ENCODE peak calls at places on chromosomes 11 and 22, in eight cellular contexts. R, S, G, D, H, Z, L and K are unnamed samples.

GRCh38 chr11:36228689-36229088 is 60.5 kb downstream of the COMMD9 start:
- DNase-seq in Z (no peak), G (no peak), S (no peak), R (no peak), L (no peak), H (no peak), D (no peak), K (no peak)

GRCh38 chr22:24867327-24868022 is 61.5 kb downstream of the SGSM1 start:
- DNase-seq in S (no peak), G (no peak), Z (peak; percentile 27), H (no peak), L (no peak), D (no peak), R (no peak), K (no peak)

GRCh38 chr11:110295487-110296225 is 758 bp downstream of the RDX start:
- DNase-seq in R (peak; percentile 68), H (peak; percentile 56), S (peak; percentile 58), G (peak; percentile 58), L (peak; percentile 38), D (peak; percentile 37), Z (peak; percentile 55), K (peak; percentile 73)

GRCh38 chr22:32801436-32802290 is at the start of gene TIMP3:
- DNase-seq in R (peak; percentile 94), Z (peak; percentile 66), D (peak; percentile 82), S (peak; percentile 52), G (peak; percentile 87), L (peak; percentile 76), H (peak; percentile 47), K (no peak)

GRCh38 chr22:22480940-22481339 is 27.6 kb downstream of the ZNF280B start:
- DNase-seq in Z (no peak), G (no peak), L (no peak), H (no peak), D (no peak), S (no peak), R (no peak), K (no peak)

GRCh38 chr11:118015385-118015841 is 29.2 kb downstream of the IL10RA start:
- DNase-seq in S (no peak), L (no peak), R (no peak), H (no peak), D (no peak), G (no peak), Z (no peak), K (no peak)

GRCh38 chr11:18720811-18721575 is 5.0 kb downstream of the IGSF22 start:
- DNase-seq in H (peak; percentile 62), D (peak; percentile 72), R (peak; percentile 89), G (peak; percentile 96), S (peak; percentile 88), L (peak; percentile 43), Z (peak; percentile 86), K (no peak)

GRCh38 chr11:35206616-35207015 is 67.6 kb downstream of the CD44 start:
- DNase-seq in Z (no peak), D (no peak), H (no peak), L (no peak), R (no peak), G (no peak), S (no peak), K (no peak)

GRCh38 chr11:108609681-108610080 is 16.1 kb upstream of the EXPH5 start:
- DNase-seq in D (no peak), S (no peak), L (peak; percentile 48), R (no peak), G (no peak), Z (no peak), H (peak; percentile 73), K (no peak)

GRCh38 chr11:35214792-35215193 is 75.8 kb downstream of the CD44 start:
- DNase-seq in R (peak; percentile 92), H (peak; percentile 98), D (no peak), Z (no peak), S (no peak), G (peak; percentile 68), L (peak; percentile 95), K (no peak)

GRCh38 chr11:117663826-117664225 is 133.2 kb downstream of the DSCAML1 start:
- DNase-seq in G (no peak), H (no peak), S (no peak), R (peak; percentile 10), Z (peak; percentile 70), D (peak; percentile 49), L (no peak), K (no peak)

GRCh38 chr22:47090591-47091240 is 328.3 kb downstream of the TBC1D22A start:
- DNase-seq in H (peak; percentile 81), D (no peak), R (peak; percentile 53), S (peak; percentile 22), L (peak; percentile 39), G (peak; percentile 54), Z (no peak), K (no peak)

GRCh38 chr11:104772806-104773241 is 125.4 kb downstream of the CASP12 start:
- DNase-seq in L (peak; percentile 75), S (no peak), R (peak; percentile 96), Z (no peak), H (peak; percentile 94), G (no peak), D (no peak), K (no peak)

GRCh38 chr22:19358703-19359553 is 67.4 kb upstream of the CLTCL1 start:
- DNase-seq in H (no peak), S (no peak), D (no peak), Z (no peak), R (no peak), G (no peak), L (no peak), K (no peak)

GRCh38 chr11:7239877-7240276 is 11.8 kb upstream of the SYT9 start:
- DNase-seq in H (no peak), Z (no peak), D (no peak), R (no peak), G (no peak), L (no peak), S (no peak), K (no peak)

GRCh38 chr22:20968281-20968977 is 1.4 kb downstream of the AIFM3 start:
- DNase-seq in R (no peak), G (no peak), Z (no peak), H (no peak), S (no peak), D (no peak), L (no peak), K (peak; percentile 40)